ENCODE peak calls at places on chromosome 19, in nine cellular contexts. Y is IMR-90, S is fibroblast of lung, W is adipocyte, T is H9, D is breast epithelium, N is colonic mucosa, P is heart right ventricle, Z is tibial artery. B is an unnamed sample. For H3K27me3, the result is how much of the 10 kb centered on the place peaks cover.

GRCh38 chr19:20964798-20965197 is 41.7 kb downstream of the ZNF85 start:
- DNase-seq in Y (no peak), W (no peak), T (peak), D (no peak), P (no peak), N (no peak), Z (no peak), S (no peak), B (no peak)

GRCh38 chr19:32910094-32910493 is 40.5 kb upstream of the SLC7A9 start:
- DNase-seq in Y (no peak), Z (no peak), N (no peak), W (no peak), D (no peak), T (no peak), S (no peak), P (no peak), B (no peak)

GRCh38 chr19:54160182-54160811 is 776 bp upstream of the LENG1 start:
- DNase-seq in T (no peak), Z (no peak), P (no peak), Y (peak), W (peak), S (peak), N (peak), D (no peak), B (no peak)

GRCh38 chr19:30778961-30779690 is 406.9 kb downstream of the ZNF536 start:
- DNase-seq in Z (no peak), T (no peak), D (no peak), W (no peak), P (no peak), S (no peak), Y (no peak), N (no peak), B (no peak)

GRCh38 chr19:1066748-1067340 is at the start of gene ARHGAP45:
- DNase-seq in W (peak), S (no peak), D (no peak), N (peak), P (peak), Z (no peak), Y (no peak), T (no peak), B (peak)

GRCh38 chr19:5703819-5704818 is 14.0 kb downstream of the RPL36 start:
- DNase-seq in D (no peak), Z (no peak), N (no peak), P (no peak), Y (no peak), W (no peak), T (no peak), S (no peak), B (peak)

GRCh38 chr19:39870171-39870971 is 24.2 kb upstream of the FBL start:
- DNase-seq in P (no peak), Y (no peak), D (no peak), Z (no peak), N (no peak), W (no peak), T (peak), S (no peak), B (no peak)

GRCh38 chr19:1312732-1313694 is 27.3 kb downstream of the EFNA2 start:
- DNase-seq in P (no peak), T (no peak), Z (no peak), S (peak), D (no peak), W (peak), N (peak), Y (peak), B (peak)

GRCh38 chr19:28296506-28296905 is 916.4 kb downstream of the UQCRFS1 start:
- DNase-seq in D (no peak), P (no peak), W (no peak), N (no peak), S (peak), Y (no peak), T (no peak), Z (no peak), B (no peak)

GRCh38 chr19:1459479-1459878 is 9.6 kb downstream of the APC2 start:
- DNase-seq in T (no peak), D (no peak), W (no peak), Z (no peak), N (no peak), S (no peak), Y (no peak), P (no peak), B (no peak)

GRCh38 chr19:47863514-47863936 is 4.5 kb downstream of the TPRX2 start:
- DNase-seq in P (peak), D (peak), Y (peak), T (peak), S (peak), Z (peak), W (peak), N (peak), B (peak)

GRCh38 chr19:32767951-32768679 is 48.5 kb downstream of the TDRD12 start:
- DNase-seq in S (no peak), D (no peak), Z (no peak), N (no peak), Y (no peak), W (no peak), T (no peak), P (no peak), B (no peak)

DNA sequence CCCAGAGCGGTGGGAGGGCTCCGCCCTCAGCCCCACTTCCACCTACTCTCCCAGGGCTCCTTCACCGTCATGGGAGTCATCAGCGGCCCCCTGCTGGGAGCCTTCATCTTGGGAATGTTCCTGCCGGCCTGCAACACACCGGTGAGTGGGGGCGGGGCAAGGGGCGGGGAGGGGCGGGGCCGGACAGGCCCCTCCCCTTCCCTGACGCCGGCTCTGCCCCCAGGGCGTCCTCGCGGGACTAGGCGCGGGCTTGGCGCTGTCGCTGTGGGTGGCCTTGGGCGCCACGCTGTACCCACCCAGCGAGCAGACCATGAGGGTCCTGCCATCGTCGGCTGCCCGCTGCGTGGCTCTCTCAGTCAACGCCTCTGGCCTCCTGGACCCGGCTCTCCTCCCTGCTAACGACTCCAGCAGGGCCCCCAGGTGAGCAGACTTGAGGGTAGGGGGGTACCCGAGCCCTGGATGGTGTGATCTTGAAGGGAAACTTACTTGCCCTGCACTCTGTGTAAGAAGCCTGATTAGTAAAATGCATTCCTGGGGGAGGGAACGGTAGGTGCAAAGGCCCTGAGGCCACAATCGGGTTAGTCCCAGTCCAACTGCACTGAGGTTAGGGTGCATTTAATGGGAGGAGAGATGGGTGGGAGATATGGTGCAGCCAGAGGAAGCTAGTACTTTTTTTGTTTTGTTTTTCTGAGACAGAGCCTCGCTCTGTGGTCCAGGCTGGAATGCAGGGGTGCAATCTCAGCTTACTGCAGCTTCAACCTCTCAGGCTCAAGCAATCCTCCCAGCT is 12.1 kb downstream of the SLC5A5 start:
- DNase-seq in D (no peak), T (peak), W (no peak), N (no peak), P (no peak), Y (no peak), Z (no peak), S (no peak), B (no peak)
- H3K27me3 ChIP-seq in D (under half), T (under half), W (under half), N (under half), P (under half), Y (under half), Z (under half), S (under half), B (under half)

DNA sequence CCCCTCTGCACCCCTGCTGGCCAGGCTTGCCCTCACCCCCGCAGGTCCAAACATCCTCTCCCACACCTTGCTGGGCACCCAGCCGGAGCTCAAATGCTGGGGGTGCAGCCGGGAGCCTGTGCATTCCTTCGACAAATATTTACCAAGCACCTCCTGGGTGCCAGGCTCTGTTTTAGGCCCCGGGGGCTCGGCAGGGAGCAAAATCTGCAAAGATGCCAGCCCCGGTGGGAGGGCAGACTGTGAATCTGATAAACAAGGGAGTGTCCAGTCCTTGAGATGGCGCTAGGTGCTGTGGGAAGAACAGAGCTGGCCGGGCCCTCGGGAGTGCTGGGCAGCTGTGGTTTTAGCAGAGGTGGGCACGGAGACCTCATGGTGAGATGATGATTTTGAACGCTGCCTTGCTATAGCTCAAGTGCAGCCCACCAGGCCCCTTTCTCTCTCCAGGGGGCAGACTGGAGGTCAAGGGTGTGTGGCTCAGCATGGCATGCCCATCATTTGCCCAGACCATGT is 10.6 kb downstream of the NFIX start:
- DNase-seq in Z (no peak), D (no peak), W (no peak), Y (no peak), S (no peak), N (no peak), P (no peak), T (no peak), B (peak)
- H3K27me3 ChIP-seq in Z (under half), D (under half), W (under half), Y (under half), S (under half), N (under half), P (under half), T (under half), B (under half)

GRCh38 chr19:16976471-16976870 is 50.1 kb downstream of the CPAMD8 start:
- DNase-seq in T (no peak), P (no peak), D (no peak), S (no peak), N (no peak), Z (no peak), W (no peak), Y (no peak), B (no peak)
- H3K27me3 ChIP-seq in T (under half), P (under half), D (under half), S (under half), N (under half), Z (under half), W (under half), Y (under half), B (under half)

DNA sequence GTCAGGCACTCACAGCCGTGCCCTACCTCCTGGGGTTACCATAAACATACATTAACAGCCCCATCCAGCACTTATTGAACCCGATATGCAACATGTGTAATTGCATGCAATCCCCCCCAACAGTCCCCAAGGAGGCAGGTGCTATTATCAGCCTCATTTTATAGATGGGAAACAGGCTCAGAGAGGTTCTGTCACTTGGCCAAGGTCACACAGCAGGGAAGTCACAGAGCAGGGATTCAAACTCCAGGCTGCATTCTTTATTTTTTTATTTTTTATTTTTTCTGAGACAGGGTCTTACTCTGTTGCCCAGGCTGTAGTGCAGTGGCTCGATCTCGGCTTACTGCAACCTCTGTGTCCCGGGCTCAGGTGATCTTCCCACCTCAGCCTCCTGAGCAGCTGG is 38.4 kb upstream of the TNFAIP8L1 start:
- DNase-seq in Y (no peak), T (no peak), W (no peak), D (no peak), P (no peak), Z (no peak), N (no peak), S (no peak), B (no peak)
- H3K27me3 ChIP-seq in Y (under half), T (under half), W (half or more), D (under half), P (under half), Z (half or more), N (under half), S (under half), B (half or more)

GRCh38 chr19:6890938-6891337 is 3.6 kb downstream of the ADGRE1 start:
- DNase-seq in P (no peak), D (no peak), T (no peak), Y (no peak), W (no peak), Z (no peak), S (no peak), N (no peak), B (no peak)
- H3K27me3 ChIP-seq in P (under half), D (under half), T (under half), Y (under half), W (under half), Z (under half), S (under half), N (under half), B (under half)

GRCh38 chr19:15511671-15512424 is 3.5 kb downstream of the CYP4F22 start:
- DNase-seq in Y (no peak), D (no peak), N (no peak), W (no peak), T (no peak), Z (no peak), P (no peak), S (no peak), B (no peak)
- H3K27me3 ChIP-seq in Y (under half), D (under half), N (under half), W (under half), T (under half), Z (under half), P (under half), S (under half), B (half or more)